ENCODE peak calls at places on chromosomes 7 and 10, in nine cellular contexts. One of them, this sample, is unnamed.

GRCh38 chr7:142603870-142604448 is 145.3 kb upstream of the PRSS1 start:
- DNase-seq in stomach: peak
- DNase-seq in Peyer's patch: no peak
- DNase-seq in vagina: no peak
- DNase-seq in A549: peak
- DNase-seq in body of pancreas: peak
- DNase-seq in heart left ventricle: no peak
- DNase-seq in IMR-90: peak
- DNase-seq in sigmoid colon: no peak
- DNase-seq in this sample: peak

GRCh38 chr7:119026391-119026790 is 801.9 kb downstream of the ANKRD7 start:
- DNase-seq in stomach: no peak
- DNase-seq in Peyer's patch: no peak
- DNase-seq in vagina: no peak
- DNase-seq in A549: no peak
- DNase-seq in body of pancreas: no peak
- DNase-seq in heart left ventricle: no peak
- DNase-seq in IMR-90: no peak
- DNase-seq in sigmoid colon: no peak
- DNase-seq in this sample: no peak

GRCh38 chr7:128705891-128706333 is 33.2 kb upstream of the CALU start:
- DNase-seq in stomach: no peak
- DNase-seq in Peyer's patch: no peak
- DNase-seq in vagina: no peak
- DNase-seq in A549: no peak
- DNase-seq in body of pancreas: no peak
- DNase-seq in heart left ventricle: no peak
- DNase-seq in IMR-90: peak
- DNase-seq in sigmoid colon: no peak
- DNase-seq in this sample: no peak

GRCh38 chr7:40714338-40715052 is 579.7 kb downstream of the SUGCT start:
- DNase-seq in stomach: no peak
- DNase-seq in Peyer's patch: no peak
- DNase-seq in vagina: no peak
- DNase-seq in A549: no peak
- DNase-seq in body of pancreas: no peak
- DNase-seq in heart left ventricle: no peak
- DNase-seq in IMR-90: peak
- DNase-seq in sigmoid colon: no peak
- DNase-seq in this sample: no peak

GRCh38 chr7:44754802-44755697 is 6.4 kb downstream of the ZMIZ2 start:
- DNase-seq in stomach: no peak
- DNase-seq in Peyer's patch: peak
- DNase-seq in vagina: no peak
- DNase-seq in A549: no peak
- DNase-seq in body of pancreas: no peak
- DNase-seq in heart left ventricle: no peak
- DNase-seq in IMR-90: no peak
- DNase-seq in sigmoid colon: no peak
- DNase-seq in this sample: no peak

GRCh38 chr10:86538547-86538946 is 17.0 kb upstream of the WAPL start:
- DNase-seq in stomach: no peak
- DNase-seq in Peyer's patch: no peak
- DNase-seq in vagina: no peak
- DNase-seq in A549: no peak
- DNase-seq in body of pancreas: no peak
- DNase-seq in heart left ventricle: no peak
- DNase-seq in IMR-90: no peak
- DNase-seq in sigmoid colon: no peak
- DNase-seq in this sample: no peak

GRCh38 chr7:19373334-19373733 is 228.1 kb upstream of the FERD3L start:
- DNase-seq in stomach: no peak
- DNase-seq in Peyer's patch: no peak
- DNase-seq in vagina: no peak
- DNase-seq in A549: no peak
- DNase-seq in body of pancreas: no peak
- DNase-seq in heart left ventricle: no peak
- DNase-seq in IMR-90: no peak
- DNase-seq in sigmoid colon: no peak
- DNase-seq in this sample: no peak

GRCh38 chr7:106421181-106421762 is 136.5 kb upstream of the NAMPT start:
- DNase-seq in stomach: peak
- DNase-seq in Peyer's patch: peak
- DNase-seq in vagina: no peak
- DNase-seq in A549: no peak
- DNase-seq in body of pancreas: peak
- DNase-seq in heart left ventricle: peak
- DNase-seq in IMR-90: peak
- DNase-seq in sigmoid colon: peak
- DNase-seq in this sample: no peak

GRCh38 chr7:44057849-44058758 is 7.3 kb downstream of the PGAM2 start:
- DNase-seq in stomach: no peak
- DNase-seq in Peyer's patch: no peak
- DNase-seq in vagina: no peak
- DNase-seq in A549: no peak
- DNase-seq in body of pancreas: no peak
- DNase-seq in heart left ventricle: no peak
- DNase-seq in IMR-90: no peak
- DNase-seq in sigmoid colon: peak
- DNase-seq in this sample: no peak

GRCh38 chr10:1050555-1050954 is 1.6 kb upstream of the IDI1 start:
- DNase-seq in stomach: no peak
- DNase-seq in Peyer's patch: peak
- DNase-seq in vagina: no peak
- DNase-seq in A549: peak
- DNase-seq in body of pancreas: peak
- DNase-seq in heart left ventricle: no peak
- DNase-seq in IMR-90: no peak
- DNase-seq in sigmoid colon: no peak
- DNase-seq in this sample: no peak

GRCh38 chr10:26138613-26139012 is 78.0 kb upstream of the GAD2 start:
- DNase-seq in stomach: no peak
- DNase-seq in Peyer's patch: no peak
- DNase-seq in vagina: no peak
- DNase-seq in A549: no peak
- DNase-seq in body of pancreas: no peak
- DNase-seq in heart left ventricle: no peak
- DNase-seq in IMR-90: no peak
- DNase-seq in sigmoid colon: no peak
- DNase-seq in this sample: no peak

GRCh38 chr10:17249820-17250219 is 21.8 kb downstream of the VIM start:
- DNase-seq in stomach: no peak
- DNase-seq in Peyer's patch: no peak
- DNase-seq in vagina: no peak
- DNase-seq in A549: no peak
- DNase-seq in body of pancreas: no peak
- DNase-seq in heart left ventricle: no peak
- DNase-seq in IMR-90: peak
- DNase-seq in sigmoid colon: no peak
- DNase-seq in this sample: no peak

GRCh38 chr7:123499211-123499968 is 35.0 kb downstream of the IQUB start:
- DNase-seq in stomach: no peak
- DNase-seq in Peyer's patch: no peak
- DNase-seq in vagina: no peak
- DNase-seq in A549: no peak
- DNase-seq in body of pancreas: no peak
- DNase-seq in heart left ventricle: no peak
- DNase-seq in IMR-90: no peak
- DNase-seq in sigmoid colon: no peak
- DNase-seq in this sample: no peak

DNA sequence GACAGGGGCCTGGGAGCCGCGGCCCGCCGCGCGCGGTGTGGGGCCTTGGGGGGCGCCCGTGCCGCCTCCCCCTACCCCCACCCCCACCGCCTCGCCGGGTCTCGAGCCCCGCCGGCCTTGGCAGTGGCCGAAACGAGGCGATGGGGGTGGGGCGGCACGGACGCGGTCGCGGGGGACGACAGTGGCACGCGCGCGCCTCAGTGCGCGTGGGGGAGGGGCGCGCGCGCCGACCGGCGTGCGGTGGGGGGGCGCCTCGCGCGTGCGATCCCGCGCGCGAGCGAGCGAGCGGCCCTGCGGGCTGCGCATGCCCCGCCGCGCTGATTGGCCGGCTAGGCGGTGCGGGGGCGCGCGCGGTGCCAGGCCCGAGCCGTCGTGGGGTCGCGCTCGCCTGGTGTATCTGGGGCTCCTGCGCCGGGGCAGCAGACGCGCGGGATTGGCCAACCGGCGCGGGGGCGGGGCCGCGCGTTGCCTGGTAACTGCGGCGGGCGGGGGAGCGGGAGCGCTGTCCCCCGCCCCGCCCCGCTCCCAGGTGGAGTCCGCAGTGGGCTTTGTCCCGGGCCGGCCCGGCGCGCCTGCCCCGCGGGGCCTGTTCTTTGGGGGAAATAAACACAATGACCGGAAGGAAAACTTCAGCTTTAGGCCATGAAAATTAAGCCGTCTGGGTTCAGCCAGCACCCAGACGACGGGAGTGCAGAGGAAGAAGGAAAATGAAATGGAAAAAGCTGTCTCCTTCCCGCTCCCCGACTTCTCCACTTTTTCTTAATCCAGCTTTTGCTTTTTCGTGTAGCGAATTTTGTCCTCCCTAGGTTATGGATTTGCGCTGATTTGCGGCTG is 870 bp downstream of the GTF2I start:
- DNase-seq in stomach: peak
- DNase-seq in Peyer's patch: peak
- DNase-seq in vagina: no peak
- DNase-seq in A549: peak
- DNase-seq in body of pancreas: peak
- DNase-seq in heart left ventricle: peak
- DNase-seq in IMR-90: peak
- DNase-seq in sigmoid colon: peak
- DNase-seq in this sample: peak
- TF ChIP-seq POLR2A in stomach: no peak
- TF ChIP-seq POLR2A in Peyer's patch: no peak
- TF ChIP-seq POLR2A in vagina: no peak
- TF ChIP-seq POLR2A in A549: peak
- TF ChIP-seq POLR2A in body of pancreas: peak
- TF ChIP-seq POLR2A in heart left ventricle: no peak
- TF ChIP-seq POLR2A in IMR-90: no peak
- TF ChIP-seq POLR2A in sigmoid colon: no peak
- TF ChIP-seq POLR2A in this sample: no peak

DNA sequence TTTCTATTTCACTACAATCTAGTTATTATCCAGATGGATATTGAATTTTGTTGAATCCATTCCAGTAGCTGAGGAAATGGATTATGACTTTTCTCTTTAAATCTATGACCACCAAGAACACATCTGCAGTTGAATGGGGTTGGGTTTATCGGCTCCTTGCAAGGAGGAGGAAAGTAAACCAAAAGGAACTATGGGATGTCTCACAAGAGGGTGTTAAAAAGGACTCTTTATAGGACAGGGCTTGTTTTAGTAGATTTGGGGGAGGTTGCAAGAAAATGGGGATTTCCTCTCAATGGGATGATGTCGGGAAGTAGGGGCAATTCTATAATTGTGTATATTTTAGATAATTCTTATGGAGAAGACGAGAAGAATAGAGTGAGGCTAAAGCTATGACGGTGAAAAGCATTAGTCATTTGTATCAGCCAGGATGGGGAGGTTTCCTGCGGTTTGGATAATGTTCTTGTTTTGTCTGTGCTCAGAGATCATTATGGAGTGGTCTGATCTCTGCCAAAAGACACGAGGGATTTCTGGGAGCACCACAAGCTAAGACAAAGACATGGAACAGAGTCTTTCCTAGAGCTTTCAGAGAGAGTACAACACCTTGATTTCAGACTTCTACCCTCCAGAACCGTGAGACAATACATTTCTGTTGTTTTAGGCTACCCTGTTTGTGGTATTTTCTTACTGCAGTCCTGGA is 5.3 kb upstream of the LRRC61 start:
- DNase-seq in stomach: no peak
- DNase-seq in Peyer's patch: no peak
- DNase-seq in vagina: no peak
- DNase-seq in A549: no peak
- DNase-seq in body of pancreas: no peak
- DNase-seq in heart left ventricle: no peak
- DNase-seq in IMR-90: peak
- DNase-seq in sigmoid colon: no peak
- DNase-seq in this sample: no peak
- TF ChIP-seq POLR2A in stomach: no peak
- TF ChIP-seq POLR2A in Peyer's patch: no peak
- TF ChIP-seq POLR2A in vagina: no peak
- TF ChIP-seq POLR2A in A549: no peak
- TF ChIP-seq POLR2A in body of pancreas: no peak
- TF ChIP-seq POLR2A in heart left ventricle: no peak
- TF ChIP-seq POLR2A in IMR-90: no peak
- TF ChIP-seq POLR2A in sigmoid colon: no peak
- TF ChIP-seq POLR2A in this sample: no peak

DNA sequence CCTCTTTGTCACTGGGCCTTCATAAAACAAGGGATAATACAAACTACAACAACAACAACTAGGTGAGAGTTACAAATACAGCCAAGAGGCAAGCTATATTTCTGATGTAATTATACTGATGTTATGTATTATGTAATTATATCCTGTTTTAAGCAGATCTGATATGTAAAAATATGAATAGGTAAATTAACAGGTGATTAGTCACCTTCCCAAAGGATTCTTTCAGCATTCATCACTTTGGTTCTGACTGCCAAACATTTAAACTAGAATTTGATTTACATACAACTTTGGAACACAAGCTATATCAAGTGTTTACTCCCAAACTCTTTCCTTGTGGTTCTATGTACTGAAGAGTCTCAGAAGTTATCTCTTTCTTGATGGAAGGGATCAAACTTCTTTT is 53.7 kb downstream of the BEND7 start:
- DNase-seq in stomach: no peak
- DNase-seq in Peyer's patch: no peak
- DNase-seq in vagina: no peak
- DNase-seq in A549: no peak
- DNase-seq in body of pancreas: no peak
- DNase-seq in heart left ventricle: no peak
- DNase-seq in IMR-90: no peak
- DNase-seq in sigmoid colon: no peak
- DNase-seq in this sample: no peak
- TF ChIP-seq POLR2A in stomach: no peak
- TF ChIP-seq POLR2A in Peyer's patch: no peak
- TF ChIP-seq POLR2A in vagina: no peak
- TF ChIP-seq POLR2A in A549: no peak
- TF ChIP-seq POLR2A in body of pancreas: no peak
- TF ChIP-seq POLR2A in heart left ventricle: no peak
- TF ChIP-seq POLR2A in IMR-90: no peak
- TF ChIP-seq POLR2A in sigmoid colon: no peak
- TF ChIP-seq POLR2A in this sample: no peak

GRCh38 chr7:98514211-98515150 is 102.6 kb upstream of the NPTX2 start:
- DNase-seq in stomach: no peak
- DNase-seq in Peyer's patch: no peak
- DNase-seq in vagina: no peak
- DNase-seq in A549: no peak
- DNase-seq in body of pancreas: no peak
- DNase-seq in heart left ventricle: no peak
- DNase-seq in IMR-90: no peak
- DNase-seq in sigmoid colon: peak
- DNase-seq in this sample: no peak
- TF ChIP-seq POLR2A in stomach: no peak
- TF ChIP-seq POLR2A in Peyer's patch: no peak
- TF ChIP-seq POLR2A in vagina: no peak
- TF ChIP-seq POLR2A in A549: no peak
- TF ChIP-seq POLR2A in body of pancreas: no peak
- TF ChIP-seq POLR2A in heart left ventricle: no peak
- TF ChIP-seq POLR2A in IMR-90: no peak
- TF ChIP-seq POLR2A in sigmoid colon: no peak
- TF ChIP-seq POLR2A in this sample: no peak